ENCODE peak calls at places on chromosomes 16 and 17, in eight cellular contexts. One of them, this sample, is unnamed.

GRCh38 chr16:49376206-49376605 is 2.6 kb downstream of the C16orf78 start:
- DNase-seq in tibial nerve: no peak
- DNase-seq in spleen: no peak
- DNase-seq in stomach: no peak
- DNase-seq in prostate gland: no peak
- DNase-seq in heart left ventricle: no peak
- DNase-seq in A549: no peak
- DNase-seq in HepG2: no peak
- DNase-seq in this sample: no peak

GRCh38 chr17:35315283-35315682 is 58.1 kb downstream of the SLFN11 start:
- DNase-seq in tibial nerve: peak; percentile 22
- DNase-seq in spleen: no peak
- DNase-seq in stomach: no peak
- DNase-seq in prostate gland: peak; percentile 83
- DNase-seq in heart left ventricle: no peak
- DNase-seq in A549: no peak
- DNase-seq in HepG2: no peak
- DNase-seq in this sample: no peak

GRCh38 chr17:74930535-74931036 is 5.1 kb upstream of the OTOP3 start:
- DNase-seq in tibial nerve: no peak
- DNase-seq in spleen: no peak
- DNase-seq in stomach: no peak
- DNase-seq in prostate gland: no peak
- DNase-seq in heart left ventricle: no peak
- DNase-seq in A549: no peak
- DNase-seq in HepG2: no peak
- DNase-seq in this sample: no peak

GRCh38 chr16:12959072-12959471 is 57.7 kb downstream of the SHISA9 start:
- DNase-seq in tibial nerve: no peak
- DNase-seq in spleen: no peak
- DNase-seq in stomach: no peak
- DNase-seq in prostate gland: no peak
- DNase-seq in heart left ventricle: no peak
- DNase-seq in A549: no peak
- DNase-seq in HepG2: no peak
- DNase-seq in this sample: no peak

GRCh38 chr17:31695456-31696090 is 163.5 kb downstream of the COPRS start:
- DNase-seq in tibial nerve: no peak
- DNase-seq in spleen: no peak
- DNase-seq in stomach: no peak
- DNase-seq in prostate gland: no peak
- DNase-seq in heart left ventricle: no peak
- DNase-seq in A549: no peak
- DNase-seq in HepG2: no peak
- DNase-seq in this sample: no peak

GRCh38 chr17:74260525-74260850 is 13.5 kb upstream of the DNAI2 start:
- DNase-seq in tibial nerve: no peak
- DNase-seq in spleen: no peak
- DNase-seq in stomach: no peak
- DNase-seq in prostate gland: no peak
- DNase-seq in heart left ventricle: no peak
- DNase-seq in A549: no peak
- DNase-seq in HepG2: no peak
- DNase-seq in this sample: no peak

GRCh38 chr17:44733753-44734152 is 25.0 kb upstream of the ADAM11 start:
- DNase-seq in tibial nerve: no peak
- DNase-seq in spleen: peak; percentile 18
- DNase-seq in stomach: no peak
- DNase-seq in prostate gland: no peak
- DNase-seq in heart left ventricle: no peak
- DNase-seq in A549: peak; percentile 45
- DNase-seq in HepG2: peak; percentile 41
- DNase-seq in this sample: no peak

GRCh38 chr17:2194778-2195417 is 108.7 kb downstream of the SMG6 start:
- DNase-seq in tibial nerve: no peak
- DNase-seq in spleen: no peak
- DNase-seq in stomach: no peak
- DNase-seq in prostate gland: no peak
- DNase-seq in heart left ventricle: no peak
- DNase-seq in A549: no peak
- DNase-seq in HepG2: no peak
- DNase-seq in this sample: no peak

GRCh38 chr16:83586036-83586810 is 221.6 kb upstream of the HSBP1 start:
- DNase-seq in tibial nerve: no peak
- DNase-seq in spleen: no peak
- DNase-seq in stomach: no peak
- DNase-seq in prostate gland: no peak
- DNase-seq in heart left ventricle: no peak
- DNase-seq in A549: no peak
- DNase-seq in HepG2: no peak
- DNase-seq in this sample: no peak

GRCh38 chr17:75611746-75612437 is 21.3 kb upstream of the SMIM5 start:
- DNase-seq in tibial nerve: no peak
- DNase-seq in spleen: no peak
- DNase-seq in stomach: no peak
- DNase-seq in prostate gland: no peak
- DNase-seq in heart left ventricle: peak; percentile 51
- DNase-seq in A549: no peak
- DNase-seq in HepG2: no peak
- DNase-seq in this sample: no peak

GRCh38 chr16:3979518-3979917 is 99.0 kb upstream of the CREBBP start:
- DNase-seq in tibial nerve: no peak
- DNase-seq in spleen: no peak
- DNase-seq in stomach: no peak
- DNase-seq in prostate gland: no peak
- DNase-seq in heart left ventricle: no peak
- DNase-seq in A549: no peak
- DNase-seq in HepG2: no peak
- DNase-seq in this sample: no peak

GRCh38 chr16:67151431-67152097 is 766 bp upstream of the B3GNT9 start:
- DNase-seq in tibial nerve: no peak
- DNase-seq in spleen: no peak
- DNase-seq in stomach: no peak
- DNase-seq in prostate gland: no peak
- DNase-seq in heart left ventricle: no peak
- DNase-seq in A549: peak; percentile 36
- DNase-seq in HepG2: no peak
- DNase-seq in this sample: no peak
- TF ChIP-seq CTCF in tibial nerve: no peak
- TF ChIP-seq CTCF in spleen: no peak
- TF ChIP-seq CTCF in stomach: no peak
- TF ChIP-seq CTCF in prostate gland: no peak
- TF ChIP-seq CTCF in heart left ventricle: no peak
- TF ChIP-seq CTCF in A549: no peak
- TF ChIP-seq CTCF in HepG2: no peak
- TF ChIP-seq CTCF in this sample: no peak

DNA sequence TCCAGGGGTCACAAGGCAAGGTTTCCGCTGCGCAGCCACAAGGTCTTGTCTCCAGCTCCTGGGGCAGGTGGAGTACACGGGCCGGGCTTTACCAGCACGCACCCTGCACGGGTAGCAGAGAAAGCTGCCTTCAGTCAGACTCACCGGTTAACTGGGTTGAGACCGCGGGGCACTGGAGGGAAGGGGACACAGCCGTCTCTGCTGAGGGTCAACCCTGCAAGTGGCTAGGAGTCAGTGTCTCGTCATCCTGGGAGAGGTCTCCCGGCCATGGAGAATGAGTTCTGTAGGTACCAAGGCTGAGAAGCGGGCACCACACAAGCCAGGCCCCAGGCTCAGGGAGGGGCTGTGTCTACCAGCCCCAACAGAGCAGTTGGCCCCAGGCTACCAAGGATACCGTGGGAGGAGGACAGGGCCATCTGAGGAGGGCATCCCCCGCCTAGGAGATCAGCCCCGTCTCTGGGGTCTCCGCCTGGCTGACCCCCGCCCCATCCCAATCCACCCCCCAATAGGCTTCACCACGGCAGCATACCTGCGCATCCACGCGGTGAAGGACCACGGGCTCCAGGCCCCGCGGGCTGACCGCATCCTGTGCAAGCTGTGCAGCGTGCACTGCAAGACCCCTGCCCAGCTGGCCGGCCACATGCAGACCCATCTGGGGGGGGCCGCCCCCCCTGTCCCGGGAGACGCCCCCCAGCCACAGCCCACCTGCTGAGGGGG is 2.8 kb upstream of the PRRT2 start:
- DNase-seq in tibial nerve: no peak
- DNase-seq in spleen: peak; percentile 86
- DNase-seq in stomach: no peak
- DNase-seq in prostate gland: no peak
- DNase-seq in heart left ventricle: peak; percentile 63
- DNase-seq in A549: no peak
- DNase-seq in HepG2: no peak
- DNase-seq in this sample: no peak
- TF ChIP-seq POLR2A in tibial nerve: no peak
- TF ChIP-seq POLR2A in spleen: no peak
- TF ChIP-seq POLR2A in stomach: no peak
- TF ChIP-seq POLR2A in prostate gland: no peak
- TF ChIP-seq POLR2A in heart left ventricle: no peak
- TF ChIP-seq POLR2A in A549: no peak
- TF ChIP-seq POLR2A in HepG2: no peak
- TF ChIP-seq POLR2A in this sample: no peak

GRCh38 chr16:46689492-46690280 is at the start of gene ORC6:
- DNase-seq in tibial nerve: peak; percentile 99
- DNase-seq in spleen: peak; percentile 99
- DNase-seq in stomach: peak; percentile 98
- DNase-seq in prostate gland: peak; percentile 98
- DNase-seq in heart left ventricle: peak; percentile 98
- DNase-seq in A549: peak; percentile 87
- DNase-seq in HepG2: peak; percentile 97
- DNase-seq in this sample: peak; percentile 100
- TF ChIP-seq CTCF in tibial nerve: peak; percentile 24
- TF ChIP-seq CTCF in spleen: no peak
- TF ChIP-seq CTCF in stomach: no peak
- TF ChIP-seq CTCF in prostate gland: no peak
- TF ChIP-seq CTCF in heart left ventricle: no peak
- TF ChIP-seq CTCF in A549: peak; percentile 38
- TF ChIP-seq CTCF in HepG2: peak; percentile 85
- TF ChIP-seq CTCF in this sample: peak; percentile 19

GRCh38 chr16:23595951-23596720 is at the start of gene NDUFAB1:
- DNase-seq in tibial nerve: peak; percentile 83
- DNase-seq in spleen: peak; percentile 99
- DNase-seq in stomach: peak; percentile 92
- DNase-seq in prostate gland: peak; percentile 88
- DNase-seq in heart left ventricle: peak; percentile 95
- DNase-seq in A549: peak; percentile 73
- DNase-seq in HepG2: peak; percentile 91
- DNase-seq in this sample: peak; percentile 95
- TF ChIP-seq POLR2A in tibial nerve: peak; percentile 14
- TF ChIP-seq POLR2A in spleen: no peak
- TF ChIP-seq POLR2A in stomach: no peak
- TF ChIP-seq POLR2A in prostate gland: no peak
- TF ChIP-seq POLR2A in heart left ventricle: peak; percentile 55
- TF ChIP-seq POLR2A in A549: peak; percentile 69
- TF ChIP-seq POLR2A in HepG2: peak; percentile 97
- TF ChIP-seq POLR2A in this sample: no peak

GRCh38 chr17:79607941-79608728 is 2.7 kb downstream of the RBFOX3 start:
- DNase-seq in tibial nerve: no peak
- DNase-seq in spleen: no peak
- DNase-seq in stomach: no peak
- DNase-seq in prostate gland: no peak
- DNase-seq in heart left ventricle: no peak
- DNase-seq in A549: no peak
- DNase-seq in HepG2: no peak
- DNase-seq in this sample: peak; percentile 29
- TF ChIP-seq CTCF in tibial nerve: no peak
- TF ChIP-seq CTCF in spleen: no peak
- TF ChIP-seq CTCF in stomach: no peak
- TF ChIP-seq CTCF in prostate gland: no peak
- TF ChIP-seq CTCF in heart left ventricle: no peak
- TF ChIP-seq CTCF in A549: no peak
- TF ChIP-seq CTCF in HepG2: peak; percentile 30
- TF ChIP-seq CTCF in this sample: no peak

DNA sequence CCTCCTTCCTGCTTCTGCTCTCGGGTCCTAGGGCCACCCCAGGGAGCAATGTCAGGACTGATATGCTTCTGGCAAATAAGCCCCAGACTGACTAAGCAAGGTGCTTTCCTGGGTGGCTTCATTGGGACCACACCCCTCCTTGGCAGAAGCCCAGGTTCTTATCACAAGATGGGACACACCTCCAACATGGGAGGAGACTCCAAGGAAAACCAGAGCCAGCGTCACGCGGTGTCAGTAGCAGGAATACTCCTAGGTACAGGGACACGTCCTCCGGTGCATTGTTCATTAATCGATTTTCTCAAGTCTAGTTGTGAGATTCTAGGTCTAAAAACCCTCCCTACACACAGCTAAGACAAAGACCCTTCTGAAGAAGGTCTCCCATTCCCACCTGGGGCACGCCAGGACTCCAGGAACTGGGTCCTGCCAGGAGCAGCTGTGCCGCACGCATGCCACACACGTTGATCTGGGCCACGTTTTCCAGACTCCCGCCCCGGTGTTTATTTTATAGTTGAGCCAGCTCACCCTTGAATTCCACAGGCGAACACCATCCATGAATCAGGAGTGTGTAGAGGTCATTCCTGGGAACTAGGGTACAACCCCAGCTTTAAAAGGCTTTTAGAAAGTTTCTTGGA is 30.8 kb downstream of the FA2H start:
- DNase-seq in tibial nerve: peak; percentile 22
- DNase-seq in spleen: peak; percentile 36
- DNase-seq in stomach: peak; percentile 97
- DNase-seq in prostate gland: peak; percentile 88
- DNase-seq in heart left ventricle: no peak
- DNase-seq in A549: peak; percentile 98
- DNase-seq in HepG2: peak; percentile 52
- DNase-seq in this sample: peak; percentile 43
- TF ChIP-seq POLR2A in tibial nerve: no peak
- TF ChIP-seq POLR2A in spleen: no peak
- TF ChIP-seq POLR2A in stomach: no peak
- TF ChIP-seq POLR2A in prostate gland: peak; percentile 64
- TF ChIP-seq POLR2A in heart left ventricle: no peak
- TF ChIP-seq POLR2A in A549: peak; percentile 6
- TF ChIP-seq POLR2A in HepG2: no peak
- TF ChIP-seq POLR2A in this sample: no peak

DNA sequence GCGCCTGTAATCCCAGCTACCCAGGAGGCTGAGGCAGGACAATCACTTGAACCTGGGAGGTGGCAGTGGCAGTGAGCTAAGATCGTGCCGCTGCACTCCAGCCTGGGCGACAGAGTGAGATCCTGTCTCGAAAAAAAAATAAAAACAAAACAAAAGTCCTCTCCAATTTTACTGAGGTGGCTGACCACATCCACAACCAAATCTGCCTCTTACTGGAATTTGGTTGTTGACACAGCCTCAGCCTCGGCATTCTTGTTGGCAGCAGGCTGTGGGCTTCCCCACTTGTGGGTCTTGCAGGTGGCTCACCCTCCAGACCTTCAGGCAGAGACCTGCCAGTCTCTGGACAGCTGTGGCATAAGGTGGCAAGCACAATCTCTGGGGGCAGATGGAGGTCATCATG is 15.6 kb downstream of the B4GALNT2 start:
- DNase-seq in tibial nerve: no peak
- DNase-seq in spleen: no peak
- DNase-seq in stomach: no peak
- DNase-seq in prostate gland: no peak
- DNase-seq in heart left ventricle: no peak
- DNase-seq in A549: no peak
- DNase-seq in HepG2: no peak
- DNase-seq in this sample: no peak
- TF ChIP-seq CTCF in tibial nerve: no peak
- TF ChIP-seq CTCF in spleen: no peak
- TF ChIP-seq CTCF in stomach: no peak
- TF ChIP-seq CTCF in prostate gland: no peak
- TF ChIP-seq CTCF in heart left ventricle: no peak
- TF ChIP-seq CTCF in A549: no peak
- TF ChIP-seq CTCF in HepG2: no peak
- TF ChIP-seq CTCF in this sample: no peak